ENCODE peak calls at places on chromosomes 3 and 15, in nine cellular contexts. I is T-helper 9 cell; C is mesendoderm; N is GM12865; S is amygdala; B is ovary; J is stimulated activated effector memory CD8-positive, alpha-beta T cell treated with anti-CD3 and anti-CD28 coated beads, Interleukin-12 subunit alpha, Interleukin-12 subunit beta, amount 100 ng/mL, for 72 hours; K is CD8-positive, alpha-beta T cell; Z is choroid plexus epithelial cell. Q is an unnamed sample.

GRCh38 chr15:33735637-33736247 is 232.6 kb upstream of the CHRM5 start:
- DNase-seq in B (no peak), I (no peak), J (no peak), C (peak; percentile 48), N (peak; percentile 68), Z (peak; percentile 74), K (no peak), S (no peak), Q (no peak)

GRCh38 chr3:60579734-60580133 is 671.5 kb downstream of the FHIT start:
- DNase-seq in N (no peak), B (no peak), C (peak; percentile 38), J (no peak), S (no peak), Z (peak; percentile 72), K (no peak), I (no peak), Q (no peak)

GRCh38 chr15:45704329-45705249 is 69.8 kb downstream of the SQOR start:
- DNase-seq in J (no peak), K (no peak), N (no peak), S (no peak), B (peak; percentile 20), I (peak; percentile 2), C (peak; percentile 84), Z (peak; percentile 44), Q (no peak)

GRCh38 chr3:98691897-98692296 is 71.2 kb upstream of the ST3GAL6 start:
- DNase-seq in B (no peak), C (no peak), K (no peak), S (no peak), J (no peak), Z (no peak), I (no peak), N (no peak), Q (no peak)

GRCh38 chr15:68572921-68573320 is 5.9 kb upstream of the CORO2B start:
- DNase-seq in J (no peak), C (no peak), N (no peak), K (no peak), S (no peak), I (no peak), B (no peak), Z (no peak), Q (no peak)

GRCh38 chr3:169227911-169228310 is 435.6 kb downstream of the MECOM start:
- DNase-seq in N (peak; percentile 58), K (no peak), J (no peak), C (peak; percentile 38), B (no peak), Z (no peak), I (no peak), S (no peak), Q (peak; percentile 20)

GRCh38 chr15:66850078-66850991 is 148.3 kb downstream of the SMAD6 start:
- DNase-seq in K (no peak), B (peak; percentile 53), C (peak; percentile 86), N (no peak), S (no peak), Z (no peak), I (no peak), J (no peak), Q (no peak)

GRCh38 chr15:86541540-86541939 is 461.9 kb downstream of the AGBL1 start:
- DNase-seq in I (no peak), N (no peak), B (no peak), Z (no peak), J (no peak), S (no peak), C (peak; percentile 7), K (no peak), Q (no peak)

GRCh38 chr3:188842628-188843027 is 329.1 kb upstream of the TPRG1 start:
- DNase-seq in S (no peak), B (no peak), I (no peak), N (no peak), J (no peak), K (no peak), C (no peak), Z (no peak), Q (no peak)

GRCh38 chr15:96166223-96167200 is 164.0 kb upstream of the NR2F2 start:
- DNase-seq in N (no peak), J (no peak), C (no peak), K (no peak), I (no peak), B (no peak), Z (no peak), S (no peak), Q (no peak)

GRCh38 chr3:43394071-43394501 is 107.7 kb downstream of the SNRK start:
- DNase-seq in Z (peak; percentile 78), C (peak; percentile 37), K (no peak), I (no peak), B (no peak), S (no peak), N (no peak), J (no peak), Q (no peak)

GRCh38 chr3:98462901-98463300 is at the start of gene OR5K1:
- DNase-seq in J (no peak), Z (no peak), K (no peak), S (no peak), N (no peak), I (no peak), C (no peak), B (no peak), Q (no peak)

GRCh38 chr3:46284981-46285683 is 42.9 kb downstream of the CCR3 start:
- DNase-seq in B (no peak), C (no peak), K (no peak), I (peak; percentile 41), N (no peak), S (no peak), Z (no peak), J (no peak), Q (peak; percentile 47)

GRCh38 chr3:144687862-144688261 is 716.2 kb downstream of the DIPK2A start:
- DNase-seq in S (no peak), J (no peak), I (no peak), N (peak; percentile 11), K (no peak), C (peak; percentile 38), Z (peak; percentile 9), B (no peak), Q (no peak)

GRCh38 chr3:153634683-153635082 is 472.7 kb downstream of the RAP2B start:
- DNase-seq in B (no peak), K (no peak), C (no peak), Z (no peak), I (no peak), J (no peak), S (no peak), N (no peak), Q (no peak)

GRCh38 chr3:12663311-12663935 is 494 bp downstream of the RAF1 start:
- DNase-seq in I (peak; percentile 53), C (no peak), K (no peak), Z (no peak), S (peak; percentile 85), B (peak; percentile 58), N (no peak), J (peak; percentile 5), Q (peak; percentile 24)

GRCh38 chr3:89380006-89380405 is 272.6 kb downstream of the EPHA3 start:
- DNase-seq in S (no peak), B (no peak), N (no peak), K (no peak), J (no peak), C (no peak), I (no peak), Z (peak; percentile 66), Q (no peak)

GRCh38 chr3:183638092-183638644 is 2.7 kb downstream of the KLHL24 start:
- DNase-seq in B (no peak), K (no peak), I (no peak), S (no peak), J (no peak), Z (peak; percentile 22), N (no peak), C (no peak), Q (no peak)

GRCh38 chr15:62928996-62929350 is 113.6 kb upstream of the TPM1 start:
- DNase-seq in I (no peak), C (peak; percentile 55), B (no peak), S (no peak), K (no peak), Z (peak; percentile 75), N (no peak), J (no peak), Q (no peak)

GRCh38 chr15:77012117-77012712 is 17.3 kb downstream of the PSTPIP1 start:
- DNase-seq in K (no peak), C (no peak), S (no peak), B (no peak), J (no peak), Z (no peak), N (no peak), I (no peak), Q (no peak)

GRCh38 chr3:98587654-98588532 is 5.5 kb downstream of the CPOX start:
- DNase-seq in J (no peak), K (no peak), C (no peak), Z (no peak), S (no peak), I (no peak), B (no peak), N (no peak), Q (no peak)

GRCh38 chr3:129577925-129578742 is 28.3 kb downstream of the PLXND1 start:
- DNase-seq in K (no peak), B (peak; percentile 16), N (peak; percentile 54), S (no peak), I (no peak), C (no peak), Z (no peak), J (peak; percentile 15), Q (no peak)

GRCh38 chr3:170307998-170308398 is 49.5 kb upstream of the SKIL start:
- DNase-seq in S (no peak), C (peak; percentile 86), B (no peak), K (no peak), Z (no peak), I (no peak), J (no peak), N (no peak), Q (no peak)

GRCh38 chr15:41775651-41776050 is 1.4 kb downstream of the MAPKBP1 start:
- DNase-seq in N (no peak), B (no peak), C (no peak), K (no peak), J (no peak), S (no peak), Z (no peak), I (no peak), Q (no peak)

GRCh38 chr3:49869525-49870126 is at the start of gene CAMKV:
- DNase-seq in I (peak; percentile 10), K (no peak), J (no peak), Z (no peak), N (no peak), B (no peak), S (peak; percentile 20), C (peak; percentile 58), Q (peak; percentile 10)

GRCh38 chr3:50423543-50423942 is 64.2 kb upstream of the TMEM115 start:
- DNase-seq in N (no peak), Z (no peak), C (no peak), B (no peak), I (no peak), S (peak; percentile 21), K (no peak), J (no peak), Q (no peak)

GRCh38 chr3:140013220-140013619 is 78.2 kb downstream of the CLSTN2 start:
- DNase-seq in K (no peak), Z (no peak), C (no peak), S (no peak), I (no peak), J (no peak), B (no peak), N (no peak), Q (no peak)

GRCh38 chr3:31522152-31522551 is 10.6 kb upstream of the STT3B start:
- DNase-seq in N (peak; percentile 38), S (no peak), C (no peak), J (no peak), B (no peak), Z (no peak), K (no peak), I (peak; percentile 5), Q (no peak)

GRCh38 chr15:67834593-67835348 is 5.1 kb downstream of the RNU6-1 start:
- DNase-seq in J (no peak), C (peak; percentile 57), K (no peak), S (no peak), Z (no peak), I (no peak), B (peak; percentile 30), N (no peak), Q (no peak)

GRCh38 chr3:109927161-109927560 is 589.8 kb upstream of the DPPA4 start:
- DNase-seq in B (no peak), C (peak; percentile 80), N (peak; percentile 59), K (no peak), J (no peak), S (no peak), Z (peak; percentile 97), I (no peak), Q (no peak)

GRCh38 chr3:58683001-58683845 is 16.6 kb upstream of the FAM3D start:
- DNase-seq in S (no peak), B (no peak), K (no peak), J (no peak), N (peak; percentile 75), C (peak; percentile 26), I (no peak), Z (peak; percentile 38), Q (no peak)